ENCODE peak calls at places on chromosomes 16 and 17, in ten cellular contexts. F, X, K, W, Y, B, I, O, V and S are unnamed samples.

GRCh38 chr17:8865385-8865784 is 2.1 kb downstream of the PIK3R6 start:
- DNase-seq in K (no peak), V (no peak), F (no peak), Y (no peak), W (no peak), X (no peak), I (no peak), O (no peak), B (no peak), S (no peak)

GRCh38 chr16:31128711-31129567 is 6.6 kb downstream of the PRSS8 start:
- DNase-seq in W (no peak), I (peak), F (no peak), Y (no peak), X (no peak), V (no peak), B (no peak), K (no peak), O (no peak), S (peak)

GRCh38 chr17:36608794-36609497 is 7.6 kb downstream of the MRM1 start:
- DNase-seq in Y (peak), B (peak), K (peak), X (peak), W (peak), F (no peak), O (no peak), I (no peak), V (peak), S (no peak)

GRCh38 chr16:27238016-27238587 is 30.5 kb downstream of the NSMCE1 start:
- DNase-seq in W (no peak), B (no peak), V (peak), I (no peak), K (no peak), X (no peak), O (no peak), Y (no peak), F (no peak), S (peak)

GRCh38 chr17:76791053-76791980 is 53.4 kb downstream of the MFSD11 start:
- DNase-seq in V (no peak), K (no peak), X (peak), B (peak), Y (peak), I (no peak), O (no peak), W (no peak), F (no peak), S (peak)

GRCh38 chr16:24419709-24420108 is 119.7 kb upstream of the RBBP6 start:
- DNase-seq in O (no peak), Y (no peak), K (peak), V (no peak), W (peak), I (no peak), X (no peak), B (no peak), F (no peak), S (no peak)

GRCh38 chr17:2701996-2702741 is 9.4 kb downstream of the CLUH start:
- DNase-seq in Y (no peak), X (peak), B (no peak), F (no peak), O (no peak), W (peak), I (no peak), V (no peak), K (peak), S (no peak)

GRCh38 chr17:29136998-29137730 is 43.0 kb downstream of the MYO18A start:
- DNase-seq in B (no peak), F (no peak), Y (no peak), X (no peak), V (no peak), K (no peak), O (no peak), I (no peak), W (no peak), S (no peak)

GRCh38 chr17:66002807-66003206 is 189.1 kb downstream of the CEP112 start:
- DNase-seq in I (peak), B (peak), X (no peak), K (no peak), Y (no peak), W (no peak), F (no peak), V (no peak), O (no peak), S (no peak)

GRCh38 chr17:77449908-77450741 is 309.4 kb downstream of the SEC14L1 start:
- DNase-seq in W (peak), K (peak), V (peak), O (no peak), B (peak), F (no peak), Y (peak), X (peak), I (peak), S (no peak)

GRCh38 chr16:23509763-23510153 is 536 bp downstream of the GGA2 start:
- DNase-seq in K (peak), X (no peak), W (peak), B (peak), Y (no peak), O (no peak), I (no peak), V (peak), F (no peak), S (no peak)

GRCh38 chr17:7393613-7394451 is 493 bp downstream of the PLSCR3 start:
- DNase-seq in B (no peak), V (no peak), F (no peak), X (no peak), O (peak), K (peak), I (no peak), W (peak), Y (no peak), S (no peak)